ENCODE peak calls at places on chromosomes 11 and 22, in nine cellular contexts. One of them, this sample, is unnamed.

GRCh38 chr11:9787981-9788521 is 124.2 kb downstream of the SWAP70 start:
- DNase-seq in breast epithelium: no peak
- DNase-seq in transverse colon: peak; percentile 10
- DNase-seq in spleen: no peak
- DNase-seq in prostate gland: no peak
- DNase-seq in IMR-90: peak; percentile 95
- DNase-seq in right lobe of liver: no peak
- DNase-seq in esophagus muscularis mucosa: no peak
- DNase-seq in uterus: peak; percentile 36
- DNase-seq in this sample: no peak

GRCh38 chr11:393219-394033 is 583 bp upstream of the PKP3 start:
- DNase-seq in breast epithelium: peak; percentile 90
- DNase-seq in transverse colon: peak; percentile 68
- DNase-seq in spleen: no peak
- DNase-seq in prostate gland: peak; percentile 80
- DNase-seq in IMR-90: peak; percentile 78
- DNase-seq in right lobe of liver: no peak
- DNase-seq in esophagus muscularis mucosa: no peak
- DNase-seq in uterus: no peak
- DNase-seq in this sample: peak; percentile 78

GRCh38 chr22:25350551-25350971 is 131.1 kb downstream of the CRYBB2 start:
- DNase-seq in breast epithelium: peak; percentile 33
- DNase-seq in transverse colon: no peak
- DNase-seq in spleen: peak; percentile 58
- DNase-seq in prostate gland: no peak
- DNase-seq in IMR-90: no peak
- DNase-seq in right lobe of liver: no peak
- DNase-seq in esophagus muscularis mucosa: no peak
- DNase-seq in uterus: no peak
- DNase-seq in this sample: no peak

GRCh38 chr11:83036701-83037100 is 35.0 kb downstream of the RAB30 start:
- DNase-seq in breast epithelium: no peak
- DNase-seq in transverse colon: no peak
- DNase-seq in spleen: no peak
- DNase-seq in prostate gland: no peak
- DNase-seq in IMR-90: no peak
- DNase-seq in right lobe of liver: no peak
- DNase-seq in esophagus muscularis mucosa: no peak
- DNase-seq in uterus: no peak
- DNase-seq in this sample: no peak

GRCh38 chr22:36386900-36387663 is 685 bp downstream of the MYH9 start:
- DNase-seq in breast epithelium: peak; percentile 67
- DNase-seq in transverse colon: peak; percentile 86
- DNase-seq in spleen: peak; percentile 98
- DNase-seq in prostate gland: peak; percentile 44
- DNase-seq in IMR-90: no peak
- DNase-seq in right lobe of liver: peak; percentile 87
- DNase-seq in esophagus muscularis mucosa: no peak
- DNase-seq in uterus: peak; percentile 55
- DNase-seq in this sample: peak; percentile 92

GRCh38 chr11:23997356-23997755 is 499.5 kb upstream of the LUZP2 start:
- DNase-seq in breast epithelium: no peak
- DNase-seq in transverse colon: no peak
- DNase-seq in spleen: no peak
- DNase-seq in prostate gland: no peak
- DNase-seq in IMR-90: no peak
- DNase-seq in right lobe of liver: no peak
- DNase-seq in esophagus muscularis mucosa: no peak
- DNase-seq in uterus: no peak
- DNase-seq in this sample: no peak

GRCh38 chr11:126833020-126833419 is 167.6 kb downstream of the KIRREL3 start:
- DNase-seq in breast epithelium: no peak
- DNase-seq in transverse colon: no peak
- DNase-seq in spleen: no peak
- DNase-seq in prostate gland: no peak
- DNase-seq in IMR-90: no peak
- DNase-seq in right lobe of liver: no peak
- DNase-seq in esophagus muscularis mucosa: no peak
- DNase-seq in uterus: no peak
- DNase-seq in this sample: no peak

GRCh38 chr11:3835100-3835485 is 5.7 kb downstream of the RHOG start:
- DNase-seq in breast epithelium: no peak
- DNase-seq in transverse colon: peak; percentile 27
- DNase-seq in spleen: peak; percentile 33
- DNase-seq in prostate gland: no peak
- DNase-seq in IMR-90: peak; percentile 27
- DNase-seq in right lobe of liver: no peak
- DNase-seq in esophagus muscularis mucosa: no peak
- DNase-seq in uterus: no peak
- DNase-seq in this sample: no peak

GRCh38 chr11:33157103-33158027 is 3.9 kb downstream of the CSTF3 start:
- DNase-seq in breast epithelium: no peak
- DNase-seq in transverse colon: no peak
- DNase-seq in spleen: no peak
- DNase-seq in prostate gland: no peak
- DNase-seq in IMR-90: no peak
- DNase-seq in right lobe of liver: no peak
- DNase-seq in esophagus muscularis mucosa: no peak
- DNase-seq in uterus: no peak
- DNase-seq in this sample: no peak

GRCh38 chr22:46077669-46078099 is 72.6 kb upstream of the PPARA start:
- DNase-seq in breast epithelium: peak; percentile 51
- DNase-seq in transverse colon: peak; percentile 8
- DNase-seq in spleen: peak; percentile 43
- DNase-seq in prostate gland: no peak
- DNase-seq in IMR-90: no peak
- DNase-seq in right lobe of liver: no peak
- DNase-seq in esophagus muscularis mucosa: no peak
- DNase-seq in uterus: peak; percentile 54
- DNase-seq in this sample: no peak
- H3K4me1 ChIP-seq in breast epithelium: peaks cover 9% of the 10 kb centered on the region
- H3K4me1 ChIP-seq in transverse colon: peaks cover 73% of the 10 kb centered on the region
- H3K4me1 ChIP-seq in spleen: peaks cover 35% of the 10 kb centered on the region
- H3K4me1 ChIP-seq in prostate gland: peaks cover 22% of the 10 kb centered on the region
- H3K4me1 ChIP-seq in IMR-90: peaks cover 54% of the 10 kb centered on the region
- H3K4me1 ChIP-seq in right lobe of liver: peaks cover 4% of the 10 kb centered on the region
- H3K4me1 ChIP-seq in esophagus muscularis mucosa: peaks cover 92% of the 10 kb centered on the region
- H3K4me1 ChIP-seq in uterus: peaks cover 11% of the 10 kb centered on the region
- H3K4me1 ChIP-seq in this sample: peaks cover 6% of the 10 kb centered on the region

DNA sequence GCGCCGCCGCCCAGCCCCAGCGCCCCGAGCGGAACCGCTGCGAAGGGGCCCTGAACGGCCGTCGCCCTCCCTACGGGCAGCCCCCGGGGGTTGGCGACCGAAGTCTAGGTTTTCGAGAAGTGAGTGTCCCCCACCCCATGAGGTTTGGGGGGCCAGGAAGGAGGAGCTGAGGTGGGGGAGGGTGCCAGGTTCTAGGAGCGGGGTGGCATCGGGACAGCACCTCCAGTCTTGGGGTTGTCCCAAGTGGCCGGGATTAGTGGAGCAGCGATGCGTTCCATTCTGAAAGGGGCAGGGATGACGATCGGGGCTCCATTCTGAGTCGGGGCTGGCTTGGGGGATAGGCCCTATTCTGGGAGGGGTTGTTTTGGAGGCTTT is 408 bp downstream of the PPP2R5B start:
- DNase-seq in breast epithelium: no peak
- DNase-seq in transverse colon: peak; percentile 28
- DNase-seq in spleen: no peak
- DNase-seq in prostate gland: no peak
- DNase-seq in IMR-90: no peak
- DNase-seq in right lobe of liver: peak; percentile 43
- DNase-seq in esophagus muscularis mucosa: no peak
- DNase-seq in uterus: peak; percentile 52
- DNase-seq in this sample: no peak
- TF ChIP-seq POLR2A in breast epithelium: no peak
- TF ChIP-seq POLR2A in transverse colon: no peak
- TF ChIP-seq POLR2A in spleen: no peak
- TF ChIP-seq POLR2A in prostate gland: no peak
- TF ChIP-seq POLR2A in IMR-90: no peak
- TF ChIP-seq POLR2A in right lobe of liver: no peak
- TF ChIP-seq POLR2A in esophagus muscularis mucosa: no peak
- TF ChIP-seq POLR2A in uterus: no peak
- TF ChIP-seq POLR2A in this sample: no peak

GRCh38 chr11:1836011-1836945 is 1.5 kb downstream of the SYT8 start:
- DNase-seq in breast epithelium: no peak
- DNase-seq in transverse colon: no peak
- DNase-seq in spleen: peak; percentile 82
- DNase-seq in prostate gland: no peak
- DNase-seq in IMR-90: no peak
- DNase-seq in right lobe of liver: peak; percentile 60
- DNase-seq in esophagus muscularis mucosa: no peak
- DNase-seq in uterus: no peak
- DNase-seq in this sample: peak; percentile 50
- H3K27ac ChIP-seq in breast epithelium: peak overlapping the region; percentile 30
- H3K27ac ChIP-seq in transverse colon: no peak overlapping the region
- H3K27ac ChIP-seq in spleen: no peak overlapping the region
- H3K27ac ChIP-seq in prostate gland: no peak overlapping the region
- H3K27ac ChIP-seq in IMR-90: no peak overlapping the region
- H3K27ac ChIP-seq in right lobe of liver: no peak overlapping the region
- H3K27ac ChIP-seq in esophagus muscularis mucosa: no peak overlapping the region
- H3K27ac ChIP-seq in uterus: no peak overlapping the region
- H3K27ac ChIP-seq in this sample: no peak overlapping the region

DNA sequence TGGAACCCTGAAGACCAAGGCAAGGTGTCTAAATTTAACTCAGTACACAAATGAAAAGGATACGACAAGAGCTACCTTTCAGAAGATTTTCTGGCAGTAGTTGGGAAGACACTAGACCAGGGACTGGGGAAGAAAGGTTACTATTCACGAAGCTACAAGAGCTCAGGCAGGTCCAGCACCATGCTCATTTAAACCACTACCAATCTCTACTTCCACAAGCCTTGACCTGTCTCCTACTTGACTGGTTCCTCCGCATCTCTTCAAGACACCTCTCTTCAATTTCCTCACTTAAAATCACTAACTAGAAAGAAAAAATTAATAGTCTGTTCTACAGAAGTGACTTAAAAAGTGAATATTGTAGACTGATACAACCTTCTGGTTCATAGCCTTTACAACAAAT is 22.9 kb downstream of the TCF20 start:
- DNase-seq in breast epithelium: no peak
- DNase-seq in transverse colon: no peak
- DNase-seq in spleen: no peak
- DNase-seq in prostate gland: no peak
- DNase-seq in IMR-90: no peak
- DNase-seq in right lobe of liver: no peak
- DNase-seq in esophagus muscularis mucosa: no peak
- DNase-seq in uterus: no peak
- DNase-seq in this sample: no peak
- H3K4me1 ChIP-seq in breast epithelium: no peaks in the 10 kb centered on the region
- H3K4me1 ChIP-seq in transverse colon: no peaks in the 10 kb centered on the region
- H3K4me1 ChIP-seq in spleen: no peaks in the 10 kb centered on the region
- H3K4me1 ChIP-seq in prostate gland: no peaks in the 10 kb centered on the region
- H3K4me1 ChIP-seq in IMR-90: no peaks in the 10 kb centered on the region
- H3K4me1 ChIP-seq in right lobe of liver: no peaks in the 10 kb centered on the region
- H3K4me1 ChIP-seq in esophagus muscularis mucosa: no peaks in the 10 kb centered on the region
- H3K4me1 ChIP-seq in uterus: no peaks in the 10 kb centered on the region
- H3K4me1 ChIP-seq in this sample: no peaks in the 10 kb centered on the region

DNA sequence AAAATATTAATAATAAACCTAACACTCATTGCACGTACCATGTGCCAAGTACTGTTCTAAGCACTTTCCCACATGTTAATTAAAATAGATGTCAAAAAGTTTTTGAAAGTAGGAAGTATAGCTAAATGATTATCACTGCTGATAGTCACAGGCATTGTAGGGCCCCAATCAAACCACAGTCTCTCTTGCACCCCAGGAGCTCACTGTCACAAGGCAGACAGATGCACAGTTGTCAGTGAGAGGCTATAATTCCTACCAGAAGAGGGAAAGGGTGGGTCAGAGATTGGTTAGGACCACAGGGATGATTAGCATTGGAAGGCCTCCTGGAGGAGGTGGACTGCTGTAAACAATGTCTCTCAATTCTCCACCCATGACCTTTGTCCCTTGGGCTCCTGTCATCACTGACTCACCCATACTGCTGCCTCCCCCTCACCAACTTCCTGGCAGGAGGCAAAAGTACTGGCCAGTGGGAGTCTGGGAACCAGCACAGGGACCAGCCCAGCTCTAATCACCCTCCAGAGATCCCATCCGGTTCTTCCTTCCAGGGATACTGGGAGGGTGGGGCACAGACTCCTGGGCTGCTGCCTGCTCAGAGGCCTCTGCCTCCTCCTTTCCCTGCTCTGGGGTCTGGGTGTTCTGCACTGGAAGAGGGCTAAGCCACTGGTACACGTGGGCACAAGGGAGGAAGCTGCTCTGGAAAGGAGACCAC is 1.1 kb upstream of the POLD4 start:
- DNase-seq in breast epithelium: no peak
- DNase-seq in transverse colon: peak; percentile 90
- DNase-seq in spleen: peak; percentile 77
- DNase-seq in prostate gland: no peak
- DNase-seq in IMR-90: peak; percentile 98
- DNase-seq in right lobe of liver: peak; percentile 80
- DNase-seq in esophagus muscularis mucosa: no peak
- DNase-seq in uterus: peak; percentile 89
- DNase-seq in this sample: peak; percentile 86
- TF ChIP-seq POLR2A in breast epithelium: no peak
- TF ChIP-seq POLR2A in transverse colon: peak; percentile 83
- TF ChIP-seq POLR2A in spleen: no peak
- TF ChIP-seq POLR2A in prostate gland: no peak
- TF ChIP-seq POLR2A in IMR-90: peak; percentile 15
- TF ChIP-seq POLR2A in right lobe of liver: peak; percentile 84
- TF ChIP-seq POLR2A in esophagus muscularis mucosa: no peak
- TF ChIP-seq POLR2A in uterus: no peak
- TF ChIP-seq POLR2A in this sample: peak; percentile 95

GRCh38 chr11:114161486-114162250 is 102.2 kb downstream of the ZBTB16 start:
- DNase-seq in breast epithelium: no peak
- DNase-seq in transverse colon: no peak
- DNase-seq in spleen: no peak
- DNase-seq in prostate gland: no peak
- DNase-seq in IMR-90: no peak
- DNase-seq in right lobe of liver: no peak
- DNase-seq in esophagus muscularis mucosa: no peak
- DNase-seq in uterus: no peak
- DNase-seq in this sample: no peak
- H3K27ac ChIP-seq in breast epithelium: peak overlapping the region; percentile 98
- H3K27ac ChIP-seq in transverse colon: peak overlapping the region; percentile 96
- H3K27ac ChIP-seq in spleen: peak overlapping the region; percentile 92
- H3K27ac ChIP-seq in prostate gland: peak overlapping the region; percentile 99
- H3K27ac ChIP-seq in IMR-90: no peak overlapping the region
- H3K27ac ChIP-seq in right lobe of liver: peak overlapping the region; percentile 82
- H3K27ac ChIP-seq in esophagus muscularis mucosa: peak overlapping the region; percentile 97
- H3K27ac ChIP-seq in uterus: peak overlapping the region; percentile 98
- H3K27ac ChIP-seq in this sample: peak overlapping the region; percentile 77

DNA sequence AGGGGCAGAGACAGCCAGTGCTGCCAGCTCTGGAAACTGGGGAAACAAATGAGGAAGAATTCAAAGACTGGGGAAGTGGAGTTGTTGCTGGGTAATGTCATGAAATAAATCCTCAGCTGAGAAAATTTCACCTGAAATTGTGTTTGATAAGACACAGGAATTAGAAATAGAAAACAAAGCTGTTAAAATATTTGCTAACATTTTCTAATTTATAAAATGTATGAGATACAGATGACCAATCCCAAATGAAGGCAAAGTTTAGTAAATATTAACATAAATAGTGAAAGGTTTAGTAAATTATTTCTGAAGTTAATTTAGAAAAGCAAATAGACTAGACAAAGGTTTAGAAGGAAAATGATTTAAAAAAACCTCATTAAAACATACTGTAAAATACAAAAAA is at the start of gene OR56A5:
- DNase-seq in breast epithelium: no peak
- DNase-seq in transverse colon: no peak
- DNase-seq in spleen: no peak
- DNase-seq in prostate gland: no peak
- DNase-seq in IMR-90: no peak
- DNase-seq in right lobe of liver: no peak
- DNase-seq in esophagus muscularis mucosa: no peak
- DNase-seq in uterus: no peak
- DNase-seq in this sample: no peak
- H3K4me1 ChIP-seq in breast epithelium: no peaks in the 10 kb centered on the region
- H3K4me1 ChIP-seq in transverse colon: no peaks in the 10 kb centered on the region
- H3K4me1 ChIP-seq in spleen: no peaks in the 10 kb centered on the region
- H3K4me1 ChIP-seq in prostate gland: no peaks in the 10 kb centered on the region
- H3K4me1 ChIP-seq in IMR-90: no peaks in the 10 kb centered on the region
- H3K4me1 ChIP-seq in right lobe of liver: no peaks in the 10 kb centered on the region
- H3K4me1 ChIP-seq in esophagus muscularis mucosa: no peaks in the 10 kb centered on the region
- H3K4me1 ChIP-seq in uterus: no peaks in the 10 kb centered on the region
- H3K4me1 ChIP-seq in this sample: no peaks in the 10 kb centered on the region

GRCh38 chr11:102539567-102539966 is 9.0 kb upstream of the MMP7 start:
- DNase-seq in breast epithelium: no peak
- DNase-seq in transverse colon: no peak
- DNase-seq in spleen: no peak
- DNase-seq in prostate gland: no peak
- DNase-seq in IMR-90: no peak
- DNase-seq in right lobe of liver: no peak
- DNase-seq in esophagus muscularis mucosa: no peak
- DNase-seq in uterus: no peak
- DNase-seq in this sample: no peak
- TF ChIP-seq POLR2A in breast epithelium: no peak
- TF ChIP-seq POLR2A in transverse colon: no peak
- TF ChIP-seq POLR2A in spleen: no peak
- TF ChIP-seq POLR2A in prostate gland: no peak
- TF ChIP-seq POLR2A in IMR-90: no peak
- TF ChIP-seq POLR2A in right lobe of liver: no peak
- TF ChIP-seq POLR2A in esophagus muscularis mucosa: no peak
- TF ChIP-seq POLR2A in uterus: no peak
- TF ChIP-seq POLR2A in this sample: no peak